ENCODE peak calls at places on chromosomes 1 and 21, in four cellular contexts. One of them, this sample, is unnamed. For H3K79me2, the result is how much of the 10 kb centered on the place peaks cover.

GRCh38 chr1:46682064-46682463 is 10.4 kb downstream of the TEX38 start:
- DNase-seq in OCI-LY7: no peak
- DNase-seq in GM23338: no peak
- DNase-seq in neural progenitor cell: no peak
- DNase-seq in this sample: peak

GRCh38 chr21:28492127-28492526 is 500.6 kb downstream of the LTN1 start:
- DNase-seq in OCI-LY7: no peak
- DNase-seq in neural progenitor cell: no peak
- DNase-seq in GM23338: no peak
- DNase-seq in this sample: no peak

GRCh38 chr1:170461762-170462384 is 70.1 kb upstream of the GORAB start:
- DNase-seq in GM23338: no peak
- DNase-seq in neural progenitor cell: no peak
- DNase-seq in OCI-LY7: no peak
- DNase-seq in this sample: peak

GRCh38 chr1:37038703-37039093 is 4.4 kb upstream of the GRIK3 start:
- DNase-seq in OCI-LY7: no peak
- DNase-seq in GM23338: no peak
- DNase-seq in neural progenitor cell: no peak
- DNase-seq in this sample: no peak

GRCh38 chr1:177227978-177228720 is 57.4 kb downstream of the BRINP2 start:
- DNase-seq in neural progenitor cell: no peak
- DNase-seq in OCI-LY7: no peak
- DNase-seq in GM23338: no peak
- DNase-seq in this sample: no peak

GRCh38 chr1:27203946-27204345 is 30.5 kb upstream of the WDTC1 start:
- DNase-seq in neural progenitor cell: no peak
- DNase-seq in OCI-LY7: no peak
- DNase-seq in GM23338: no peak
- DNase-seq in this sample: no peak

GRCh38 chr21:46124083-46124925 is 26.4 kb downstream of the COL6A2 start:
- DNase-seq in neural progenitor cell: no peak
- DNase-seq in GM23338: no peak
- DNase-seq in OCI-LY7: no peak
- DNase-seq in this sample: no peak

GRCh38 chr1:175750366-175751111 is 7.1 kb upstream of the TNR start:
- DNase-seq in neural progenitor cell: no peak
- DNase-seq in OCI-LY7: no peak
- DNase-seq in GM23338: no peak
- DNase-seq in this sample: no peak

GRCh38 chr21:38269567-38269917 is 12.8 kb downstream of the KCNJ15 start:
- DNase-seq in OCI-LY7: no peak
- DNase-seq in neural progenitor cell: peak
- DNase-seq in GM23338: peak
- DNase-seq in this sample: no peak

GRCh38 chr21:45536301-45537081 is 5.7 kb downstream of the SLC19A1 start:
- DNase-seq in OCI-LY7: no peak
- DNase-seq in GM23338: no peak
- DNase-seq in neural progenitor cell: peak
- DNase-seq in this sample: no peak

GRCh38 chr1:94705755-94706154 is 114.4 kb upstream of the SLC44A3 start:
- DNase-seq in neural progenitor cell: no peak
- DNase-seq in GM23338: no peak
- DNase-seq in OCI-LY7: no peak
- DNase-seq in this sample: no peak

GRCh38 chr1:59433440-59433813 is 136.5 kb downstream of the FGGY start:
- DNase-seq in OCI-LY7: no peak
- DNase-seq in neural progenitor cell: no peak
- DNase-seq in GM23338: no peak
- DNase-seq in this sample: peak

GRCh38 chr21:44924611-44925010 is 3.9 kb upstream of the ITGB2 start:
- DNase-seq in OCI-LY7: no peak
- DNase-seq in neural progenitor cell: no peak
- DNase-seq in GM23338: no peak
- DNase-seq in this sample: no peak

GRCh38 chr1:53337499-53337898 is 9.6 kb upstream of the LRP8 start:
- DNase-seq in neural progenitor cell: no peak
- DNase-seq in OCI-LY7: no peak
- DNase-seq in GM23338: no peak
- DNase-seq in this sample: no peak

GRCh38 chr1:2019571-2020309 is 595 bp downstream of the GABRD start:
- DNase-seq in GM23338: peak
- DNase-seq in neural progenitor cell: peak
- DNase-seq in OCI-LY7: no peak
- DNase-seq in this sample: no peak

GRCh38 chr1:43443197-43443946 is 10.4 kb downstream of the HYI start:
- DNase-seq in GM23338: no peak
- DNase-seq in OCI-LY7: no peak
- DNase-seq in neural progenitor cell: no peak
- DNase-seq in this sample: no peak

GRCh38 chr1:212587304-212588136 is 21.0 kb upstream of the ATF3 start:
- DNase-seq in OCI-LY7: no peak
- DNase-seq in GM23338: no peak
- DNase-seq in neural progenitor cell: no peak
- DNase-seq in this sample: no peak

GRCh38 chr1:183461350-183461749 is 10.9 kb upstream of the SMG7 start:
- DNase-seq in GM23338: peak
- DNase-seq in neural progenitor cell: no peak
- DNase-seq in OCI-LY7: no peak
- DNase-seq in this sample: peak

GRCh38 chr1:101244842-101245574 is 8.2 kb downstream of the S1PR1 start:
- DNase-seq in GM23338: no peak
- DNase-seq in neural progenitor cell: no peak
- DNase-seq in OCI-LY7: no peak
- DNase-seq in this sample: peak

GRCh38 chr1:46043491-46044017 is 88.9 kb downstream of the PIK3R3 start:
- DNase-seq in OCI-LY7: peak
- DNase-seq in GM23338: peak
- DNase-seq in neural progenitor cell: no peak
- DNase-seq in this sample: no peak

GRCh38 chr1:116820362-116820761 is 66.1 kb downstream of the CD2 start:
- DNase-seq in GM23338: no peak
- DNase-seq in OCI-LY7: no peak
- DNase-seq in neural progenitor cell: no peak
- DNase-seq in this sample: peak
- H2AFZ ChIP-seq in GM23338: peak
- H2AFZ ChIP-seq in OCI-LY7: no peak
- H2AFZ ChIP-seq in neural progenitor cell: peak
- H2AFZ ChIP-seq in this sample: peak

GRCh38 chr1:52057245-52057644 is 1.1 kb downstream of the BTF3L4 start:
- DNase-seq in neural progenitor cell: no peak
- DNase-seq in GM23338: no peak
- DNase-seq in OCI-LY7: no peak
- DNase-seq in this sample: no peak

GRCh38 chr1:52057876-52058275 is 1.8 kb downstream of the BTF3L4 start:
- DNase-seq in neural progenitor cell: no peak
- DNase-seq in GM23338: peak
- DNase-seq in OCI-LY7: no peak
- DNase-seq in this sample: no peak

GRCh38 chr1:52056110-52056936 is at the start of gene BTF3L4:
- DNase-seq in GM23338: peak
- DNase-seq in OCI-LY7: peak
- DNase-seq in neural progenitor cell: peak
- DNase-seq in this sample: peak

GRCh38 chr1:52055854-52056109 is 313 bp upstream of the BTF3L4 start:
- DNase-seq in neural progenitor cell: no peak
- DNase-seq in OCI-LY7: no peak
- DNase-seq in GM23338: no peak
- DNase-seq in this sample: no peak

GRCh38 chr1:52056937-52057231 is 789 bp downstream of the BTF3L4 start:
- DNase-seq in OCI-LY7: no peak
- DNase-seq in neural progenitor cell: no peak
- DNase-seq in GM23338: no peak
- DNase-seq in this sample: no peak
- H3K79me2 ChIP-seq in OCI-LY7: half or more
- H3K79me2 ChIP-seq in neural progenitor cell: half or more
- H3K79me2 ChIP-seq in GM23338: half or more
- H3K79me2 ChIP-seq in this sample: half or more

GRCh38 chr1:154272999-154273563 is 652 bp downstream of the HAX1 start:
- DNase-seq in OCI-LY7: no peak
- DNase-seq in GM23338: peak
- DNase-seq in neural progenitor cell: no peak
- DNase-seq in this sample: no peak

GRCh38 chr1:154272217-154272998 is at the start of gene HAX1:
- DNase-seq in OCI-LY7: peak
- DNase-seq in neural progenitor cell: peak
- DNase-seq in GM23338: peak
- DNase-seq in this sample: peak

GRCh38 chr1:154270833-154271232 is 1.6 kb upstream of the HAX1 start:
- DNase-seq in OCI-LY7: no peak
- DNase-seq in neural progenitor cell: no peak
- DNase-seq in GM23338: no peak
- DNase-seq in this sample: no peak

DNA sequence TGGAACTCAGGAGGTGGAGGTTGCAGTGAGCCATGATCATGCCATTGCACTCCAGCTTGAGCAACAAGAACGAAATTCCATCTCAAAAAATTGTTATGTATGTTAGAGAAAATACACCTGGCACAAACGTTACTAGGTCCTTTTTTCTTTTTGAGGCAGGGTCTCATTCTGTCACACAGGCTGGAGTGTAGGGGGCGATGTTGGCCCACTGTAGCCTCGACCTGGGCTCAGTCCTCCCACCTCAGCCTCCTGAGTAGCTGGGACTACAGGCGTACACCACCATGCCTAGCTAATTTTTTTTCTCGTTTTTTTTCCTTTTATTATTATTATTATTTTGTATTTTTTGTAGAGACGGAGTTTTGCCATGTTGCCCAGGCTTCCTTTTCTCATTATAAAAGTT is 4.4 kb downstream of the HAX1 start:
- DNase-seq in neural progenitor cell: peak
- DNase-seq in GM23338: peak
- DNase-seq in OCI-LY7: peak
- DNase-seq in this sample: no peak
- TF ChIP-seq EZH2phosphoT487 in neural progenitor cell: no peak
- TF ChIP-seq EZH2phosphoT487 in GM23338: no peak
- TF ChIP-seq EZH2phosphoT487 in OCI-LY7: no peak
- TF ChIP-seq EZH2phosphoT487 in this sample: no peak

GRCh38 chr1:163928080-163928479 is 606.3 kb downstream of the NUF2 start:
- DNase-seq in GM23338: no peak
- DNase-seq in neural progenitor cell: no peak
- DNase-seq in OCI-LY7: no peak
- DNase-seq in this sample: no peak
- H2AFZ ChIP-seq in GM23338: peak
- H2AFZ ChIP-seq in neural progenitor cell: peak
- H2AFZ ChIP-seq in OCI-LY7: no peak
- H2AFZ ChIP-seq in this sample: no peak